ENCODE peak calls at places on chromosomes 2 and 18, in six cellular contexts. One of them, this sample, is unnamed.

GRCh38 chr18:76674596-76674995 is 147.8 kb upstream of the ZNF236 start:
- DNase-seq in RWPE1: no peak
- DNase-seq in esophagus squamous epithelium: no peak
- DNase-seq in effector memory CD4-positive, alpha-beta T cell: no peak
- DNase-seq in tibial nerve: no peak
- DNase-seq in uterus: no peak
- DNase-seq in this sample: no peak

GRCh38 chr18:60466671-60467070 is 94.1 kb upstream of the MC4R start:
- DNase-seq in RWPE1: no peak
- DNase-seq in esophagus squamous epithelium: no peak
- DNase-seq in effector memory CD4-positive, alpha-beta T cell: no peak
- DNase-seq in tibial nerve: no peak
- DNase-seq in uterus: no peak
- DNase-seq in this sample: no peak

GRCh38 chr2:67883316-67884080 is 179.3 kb downstream of the C1D start:
- DNase-seq in RWPE1: no peak
- DNase-seq in esophagus squamous epithelium: no peak
- DNase-seq in effector memory CD4-positive, alpha-beta T cell: no peak
- DNase-seq in tibial nerve: no peak
- DNase-seq in uterus: no peak
- DNase-seq in this sample: no peak

GRCh38 chr18:48408727-48409590 is at the start of gene ZBTB7C:
- DNase-seq in RWPE1: no peak
- DNase-seq in esophagus squamous epithelium: no peak
- DNase-seq in effector memory CD4-positive, alpha-beta T cell: no peak
- DNase-seq in tibial nerve: no peak
- DNase-seq in uterus: no peak
- DNase-seq in this sample: peak

GRCh38 chr2:214320211-214320610 is 90.6 kb upstream of the VWC2L start:
- DNase-seq in RWPE1: no peak
- DNase-seq in esophagus squamous epithelium: no peak
- DNase-seq in effector memory CD4-positive, alpha-beta T cell: no peak
- DNase-seq in tibial nerve: no peak
- DNase-seq in uterus: no peak
- DNase-seq in this sample: no peak

GRCh38 chr2:108583903-108584520 is 49.7 kb downstream of the LIMS1 start:
- DNase-seq in RWPE1: peak
- DNase-seq in esophagus squamous epithelium: no peak
- DNase-seq in effector memory CD4-positive, alpha-beta T cell: peak
- DNase-seq in tibial nerve: peak
- DNase-seq in uterus: peak
- DNase-seq in this sample: peak

GRCh38 chr2:70044290-70045040 is 42.8 kb upstream of the PCBP1 start:
- DNase-seq in RWPE1: no peak
- DNase-seq in esophagus squamous epithelium: no peak
- DNase-seq in effector memory CD4-positive, alpha-beta T cell: no peak
- DNase-seq in tibial nerve: no peak
- DNase-seq in uterus: no peak
- DNase-seq in this sample: peak

GRCh38 chr2:238855299-238855698 is 7.4 kb downstream of the TWIST2 start:
- DNase-seq in RWPE1: no peak
- DNase-seq in esophagus squamous epithelium: no peak
- DNase-seq in effector memory CD4-positive, alpha-beta T cell: no peak
- DNase-seq in tibial nerve: no peak
- DNase-seq in uterus: no peak
- DNase-seq in this sample: no peak

GRCh38 chr2:239380831-239381708 is 19.8 kb downstream of the HDAC4 start:
- DNase-seq in RWPE1: no peak
- DNase-seq in esophagus squamous epithelium: no peak
- DNase-seq in effector memory CD4-positive, alpha-beta T cell: peak
- DNase-seq in tibial nerve: no peak
- DNase-seq in uterus: no peak
- DNase-seq in this sample: no peak

GRCh38 chr2:204849887-204850286 is 304.6 kb downstream of the PARD3B start:
- DNase-seq in RWPE1: peak
- DNase-seq in esophagus squamous epithelium: no peak
- DNase-seq in effector memory CD4-positive, alpha-beta T cell: no peak
- DNase-seq in tibial nerve: no peak
- DNase-seq in uterus: no peak
- DNase-seq in this sample: no peak

GRCh38 chr2:182266909-182267308 is 159.9 kb downstream of the PDE1A start:
- DNase-seq in RWPE1: no peak
- DNase-seq in esophagus squamous epithelium: no peak
- DNase-seq in effector memory CD4-positive, alpha-beta T cell: no peak
- DNase-seq in tibial nerve: no peak
- DNase-seq in uterus: no peak
- DNase-seq in this sample: no peak

GRCh38 chr2:49827366-49827765 is 673.1 kb upstream of the FSHR start:
- DNase-seq in RWPE1: no peak
- DNase-seq in esophagus squamous epithelium: no peak
- DNase-seq in effector memory CD4-positive, alpha-beta T cell: no peak
- DNase-seq in tibial nerve: no peak
- DNase-seq in uterus: no peak
- DNase-seq in this sample: no peak

GRCh38 chr18:48988508-48989303 is 37.9 kb upstream of the SMAD7 start:
- DNase-seq in RWPE1: no peak
- DNase-seq in esophagus squamous epithelium: no peak
- DNase-seq in effector memory CD4-positive, alpha-beta T cell: no peak
- DNase-seq in tibial nerve: no peak
- DNase-seq in uterus: no peak
- DNase-seq in this sample: no peak

GRCh38 chr2:7468448-7468828 is 551.2 kb downstream of the RNF144A start:
- DNase-seq in RWPE1: no peak
- DNase-seq in esophagus squamous epithelium: no peak
- DNase-seq in effector memory CD4-positive, alpha-beta T cell: no peak
- DNase-seq in tibial nerve: no peak
- DNase-seq in uterus: no peak
- DNase-seq in this sample: no peak

GRCh38 chr2:72330673-72331072 is 183.0 kb upstream of the CYP26B1 start:
- DNase-seq in RWPE1: no peak
- DNase-seq in esophagus squamous epithelium: no peak
- DNase-seq in effector memory CD4-positive, alpha-beta T cell: no peak
- DNase-seq in tibial nerve: no peak
- DNase-seq in uterus: no peak
- DNase-seq in this sample: peak

GRCh38 chr2:70753978-70754377 is 14.0 kb downstream of the ADD2 start:
- DNase-seq in RWPE1: no peak
- DNase-seq in esophagus squamous epithelium: no peak
- DNase-seq in effector memory CD4-positive, alpha-beta T cell: no peak
- DNase-seq in tibial nerve: no peak
- DNase-seq in uterus: no peak
- DNase-seq in this sample: no peak

GRCh38 chr2:197113221-197113831 is 186.8 kb upstream of the PGAP1 start:
- DNase-seq in RWPE1: peak
- DNase-seq in esophagus squamous epithelium: no peak
- DNase-seq in effector memory CD4-positive, alpha-beta T cell: no peak
- DNase-seq in tibial nerve: no peak
- DNase-seq in uterus: no peak
- DNase-seq in this sample: peak

GRCh38 chr2:34547900-34548299 is 948.8 kb upstream of the FAM98A start:
- DNase-seq in RWPE1: no peak
- DNase-seq in esophagus squamous epithelium: no peak
- DNase-seq in effector memory CD4-positive, alpha-beta T cell: no peak
- DNase-seq in tibial nerve: no peak
- DNase-seq in uterus: no peak
- DNase-seq in this sample: no peak

GRCh38 chr2:32135409-32135808 is 30.3 kb upstream of the SLC30A6 start:
- DNase-seq in RWPE1: peak
- DNase-seq in esophagus squamous epithelium: no peak
- DNase-seq in effector memory CD4-positive, alpha-beta T cell: no peak
- DNase-seq in tibial nerve: no peak
- DNase-seq in uterus: no peak
- DNase-seq in this sample: peak

GRCh38 chr2:181036848-181037603 is 56.6 kb downstream of the UBE2E3 start:
- DNase-seq in RWPE1: peak
- DNase-seq in esophagus squamous epithelium: no peak
- DNase-seq in effector memory CD4-positive, alpha-beta T cell: no peak
- DNase-seq in tibial nerve: no peak
- DNase-seq in uterus: no peak
- DNase-seq in this sample: no peak

DNA sequence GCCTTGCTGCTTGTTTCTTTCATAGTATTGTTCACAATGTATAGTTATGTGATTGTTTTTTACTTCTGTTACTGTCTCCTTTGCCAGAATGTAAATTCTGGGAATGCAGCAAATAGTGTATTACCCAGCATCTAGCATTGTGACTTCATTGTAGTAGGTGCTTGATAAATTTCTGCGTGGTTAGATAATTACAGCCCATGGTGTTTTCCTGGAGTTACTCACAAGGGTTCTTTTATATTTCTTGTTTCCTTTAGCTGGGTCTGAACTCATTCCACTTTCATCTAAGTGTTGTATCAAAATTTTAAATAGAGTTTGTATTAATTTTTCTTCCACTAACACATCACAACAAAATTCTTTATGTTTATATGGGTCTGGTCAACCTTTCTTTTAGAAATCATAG is 132.6 kb downstream of the MAP4K4 start:
- DNase-seq in RWPE1: no peak
- DNase-seq in esophagus squamous epithelium: no peak
- DNase-seq in effector memory CD4-positive, alpha-beta T cell: no peak
- DNase-seq in tibial nerve: no peak
- DNase-seq in uterus: no peak
- DNase-seq in this sample: no peak
- H3K27ac ChIP-seq in RWPE1: no peak
- H3K27ac ChIP-seq in esophagus squamous epithelium: no peak
- H3K27ac ChIP-seq in effector memory CD4-positive, alpha-beta T cell: peak
- H3K27ac ChIP-seq in tibial nerve: no peak
- H3K27ac ChIP-seq in uterus: no peak
- H3K27ac ChIP-seq in this sample: peak

DNA sequence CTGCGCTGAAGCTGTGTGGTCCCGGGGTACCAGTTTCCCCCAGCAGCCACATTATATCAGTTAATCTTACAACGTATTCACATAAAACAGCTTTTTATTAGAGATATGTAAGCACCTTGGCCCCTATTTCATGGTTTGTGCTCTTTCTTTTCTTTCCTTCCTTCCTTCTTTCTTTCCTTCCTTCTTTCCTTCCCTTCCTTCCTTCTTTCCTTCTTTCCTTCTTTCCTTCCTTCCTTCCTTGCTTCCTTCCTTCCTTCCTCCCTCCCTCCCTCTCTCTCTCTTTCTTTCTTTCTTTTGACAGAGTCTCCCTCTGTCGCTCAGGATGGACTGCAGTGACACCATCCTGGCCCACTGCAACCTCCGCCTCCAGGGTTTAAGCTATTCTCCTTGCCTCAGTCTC is 3.7 kb upstream of the METAP1D start:
- DNase-seq in RWPE1: no peak
- DNase-seq in esophagus squamous epithelium: no peak
- DNase-seq in effector memory CD4-positive, alpha-beta T cell: no peak
- DNase-seq in tibial nerve: no peak
- DNase-seq in uterus: no peak
- DNase-seq in this sample: no peak
- H3K27ac ChIP-seq in RWPE1: no peak
- H3K27ac ChIP-seq in esophagus squamous epithelium: no peak
- H3K27ac ChIP-seq in effector memory CD4-positive, alpha-beta T cell: no peak
- H3K27ac ChIP-seq in tibial nerve: no peak
- H3K27ac ChIP-seq in uterus: no peak
- H3K27ac ChIP-seq in this sample: no peak

DNA sequence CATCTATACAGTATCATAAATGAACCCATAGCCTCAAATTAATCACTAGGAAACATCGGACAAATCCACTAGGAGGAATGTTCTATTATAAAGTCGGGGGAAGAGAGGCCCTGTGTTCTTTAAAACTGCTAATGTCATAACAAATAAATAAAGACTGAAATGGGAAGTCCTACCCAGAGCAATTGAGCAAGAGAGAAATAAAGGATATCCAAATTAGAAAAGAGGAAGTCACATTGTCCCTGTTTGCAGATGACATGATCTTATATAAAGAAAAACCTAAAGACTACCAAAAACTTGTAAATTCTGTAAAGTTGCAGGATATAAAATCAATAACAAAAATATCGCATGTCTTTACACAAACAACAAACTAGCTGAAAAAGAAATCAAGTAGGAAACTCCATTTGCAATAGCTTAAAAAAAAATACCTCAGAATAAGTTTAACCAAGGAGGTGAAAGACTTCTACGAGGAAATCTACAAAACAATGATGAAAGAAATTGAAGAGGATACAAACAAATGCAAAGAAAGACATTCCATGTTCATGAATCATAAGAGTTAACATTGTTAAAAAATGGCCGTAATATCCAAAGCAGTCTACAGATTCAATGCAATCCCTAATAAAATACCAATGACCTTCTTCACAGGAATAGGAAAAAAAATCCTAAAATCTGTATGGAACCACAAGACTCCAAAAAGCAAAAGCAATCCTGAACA is 30.5 kb downstream of the RTN4 start:
- DNase-seq in RWPE1: no peak
- DNase-seq in esophagus squamous epithelium: no peak
- DNase-seq in effector memory CD4-positive, alpha-beta T cell: no peak
- DNase-seq in tibial nerve: no peak
- DNase-seq in uterus: no peak
- DNase-seq in this sample: no peak
- H3K27ac ChIP-seq in RWPE1: no peak
- H3K27ac ChIP-seq in esophagus squamous epithelium: no peak
- H3K27ac ChIP-seq in effector memory CD4-positive, alpha-beta T cell: no peak
- H3K27ac ChIP-seq in tibial nerve: no peak
- H3K27ac ChIP-seq in uterus: no peak
- H3K27ac ChIP-seq in this sample: no peak

GRCh38 chr18:35481960-35482366 is 15.8 kb downstream of the INO80C start:
- DNase-seq in RWPE1: no peak
- DNase-seq in esophagus squamous epithelium: no peak
- DNase-seq in effector memory CD4-positive, alpha-beta T cell: no peak
- DNase-seq in tibial nerve: no peak
- DNase-seq in uterus: no peak
- DNase-seq in this sample: peak

GRCh38 chr18:35478520-35479435 is 19.0 kb downstream of the INO80C start:
- DNase-seq in RWPE1: peak
- DNase-seq in esophagus squamous epithelium: no peak
- DNase-seq in effector memory CD4-positive, alpha-beta T cell: no peak
- DNase-seq in tibial nerve: no peak
- DNase-seq in uterus: no peak
- DNase-seq in this sample: peak

GRCh38 chr18:35477974-35478373 is 19.8 kb downstream of the INO80C start:
- DNase-seq in RWPE1: no peak
- DNase-seq in esophagus squamous epithelium: no peak
- DNase-seq in effector memory CD4-positive, alpha-beta T cell: no peak
- DNase-seq in tibial nerve: no peak
- DNase-seq in uterus: no peak
- DNase-seq in this sample: no peak

GRCh38 chr18:35477497-35477896 is 20.3 kb downstream of the INO80C start:
- DNase-seq in RWPE1: no peak
- DNase-seq in esophagus squamous epithelium: no peak
- DNase-seq in effector memory CD4-positive, alpha-beta T cell: no peak
- DNase-seq in tibial nerve: no peak
- DNase-seq in uterus: no peak
- DNase-seq in this sample: no peak

DNA sequence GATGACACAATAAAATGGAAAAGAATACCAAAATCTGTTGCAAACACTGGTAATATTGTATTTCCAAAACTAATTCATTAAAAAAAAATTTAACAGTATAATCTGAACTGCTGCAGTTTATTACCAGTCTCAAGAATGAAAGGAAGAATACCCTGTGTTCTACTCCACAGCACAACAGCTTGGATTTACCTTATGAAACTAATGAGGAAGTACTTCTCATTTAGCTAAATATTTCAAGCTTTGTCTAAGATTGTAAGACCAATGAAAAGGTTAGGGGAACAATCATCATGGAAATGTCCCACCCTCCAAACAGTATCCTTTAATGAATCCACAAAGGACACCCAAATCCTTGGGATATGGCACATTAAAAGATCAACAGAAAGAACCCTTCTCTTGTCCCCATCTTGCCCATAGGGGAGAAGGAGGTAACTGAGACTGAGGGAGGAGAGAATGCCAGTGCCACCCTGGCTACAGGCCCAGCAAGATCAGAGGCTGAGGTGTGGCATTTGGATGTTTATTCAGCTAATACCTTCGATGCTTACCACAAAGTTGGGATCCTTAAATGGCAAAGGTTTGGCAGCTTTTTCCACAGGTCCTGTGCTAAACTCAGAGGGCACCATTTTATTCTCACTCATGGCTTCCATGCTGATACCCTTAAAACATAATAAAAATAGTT is 17.7 kb downstream of the INO80C start:
- DNase-seq in RWPE1: no peak
- DNase-seq in esophagus squamous epithelium: no peak
- DNase-seq in effector memory CD4-positive, alpha-beta T cell: no peak
- DNase-seq in tibial nerve: no peak
- DNase-seq in uterus: no peak
- DNase-seq in this sample: no peak
- H3K27ac ChIP-seq in RWPE1: peak
- H3K27ac ChIP-seq in esophagus squamous epithelium: peak
- H3K27ac ChIP-seq in effector memory CD4-positive, alpha-beta T cell: no peak
- H3K27ac ChIP-seq in tibial nerve: no peak
- H3K27ac ChIP-seq in uterus: no peak
- H3K27ac ChIP-seq in this sample: peak